ENCODE peak calls at places on chromosomes 12 and 14, in four cellular contexts. Y is GM12878, Q is K562, T is HepG2. B is an unnamed sample.
A peak's percentile ranks its signal among the peaks of the same experiment; 100 is the strongest.

GRCh38 chr14:75876526-75876925 is 105.3 kb downstream of the TGFB3 start:
- DNase-seq in Y (no peak), Q (no peak), T (no peak), B (no peak)

GRCh38 chr12:126369487-126370463 is 1304.5 kb downstream of the AACS start:
- DNase-seq in Y (no peak), Q (no peak), T (no peak), B (no peak)

GRCh38 chr12:99454539-99455172 is 192.9 kb upstream of the GARIN6 start:
- DNase-seq in Y (no peak), Q (no peak), T (no peak), B (no peak)

GRCh38 chr14:68592948-68593347 is 199.9 kb downstream of the ZFP36L1 start:
- DNase-seq in Y (no peak), Q (no peak), T (no peak), B (no peak)

GRCh38 chr14:38252066-38252710 is 3.7 kb downstream of the CLEC14A start:
- DNase-seq in Y (no peak), Q (no peak), T (no peak), B (no peak)

GRCh38 chr12:2300886-2301285 is 248.1 kb downstream of the CACNA1C start:
- DNase-seq in Y (no peak), Q (no peak), T (no peak), B (no peak)

GRCh38 chr12:109741286-109741969 is 27.8 kb downstream of the FAM222A start:
- DNase-seq in Y (no peak), Q (no peak), T (no peak), B (no peak)

GRCh38 chr12:112676526-112676925 is 115.0 kb upstream of the RPH3A start:
- DNase-seq in Y (no peak), Q (no peak), T (no peak), B (no peak)

GRCh38 chr12:31876568-31877424 is 82.4 kb upstream of the RESF1 start:
- DNase-seq in Y (no peak), Q (no peak), T (no peak), B (no peak)

GRCh38 chr12:92702754-92703679 is at the start of gene PLEKHG7:
- DNase-seq in Y (peak; percentile 80), Q (no peak), T (peak; percentile 47), B (no peak)

GRCh38 chr12:12240671-12241345 is 26.0 kb downstream of the LRP6 start:
- DNase-seq in Y (no peak), Q (no peak), T (peak; percentile 96), B (no peak)

GRCh38 chr12:88753074-88753473 is 172.8 kb upstream of the KITLG start:
- DNase-seq in Y (no peak), Q (no peak), T (no peak), B (no peak)

GRCh38 chr12:81095470-81096232 is 17.8 kb downstream of the ACSS3 start:
- DNase-seq in Y (no peak), Q (no peak), T (no peak), B (no peak)

GRCh38 chr14:103404920-103405319 is 19.7 kb downstream of the MARK3 start:
- DNase-seq in Y (no peak), Q (no peak), T (no peak), B (no peak)

GRCh38 chr12:130118181-130118580 is 44.1 kb upstream of the FZD10 start:
- DNase-seq in Y (no peak), Q (no peak), T (no peak), B (no peak)

GRCh38 chr14:105251920-105252319 is 3.6 kb downstream of the BTBD6 start:
- DNase-seq in Y (no peak), Q (no peak), T (no peak), B (no peak)

GRCh38 chr14:98198385-98198784 is 1073.6 kb downstream of the BCL11B start:
- DNase-seq in Y (no peak), Q (peak; percentile 1), T (no peak), B (no peak)

GRCh38 chr14:98711453-98711852 is 560.5 kb downstream of the BCL11B start:
- DNase-seq in Y (no peak), Q (no peak), T (no peak), B (no peak)

GRCh38 chr12:13223176-13223806 is 26.8 kb downstream of the EMP1 start:
- DNase-seq in Y (no peak), Q (no peak), T (peak; percentile 55), B (no peak)

GRCh38 chr12:40723001-40723400 is 30.8 kb downstream of the CNTN1 start:
- DNase-seq in Y (no peak), Q (no peak), T (no peak), B (no peak)

GRCh38 chr14:68283378-68284123 is 464.0 kb downstream of the RAD51B start:
- DNase-seq in Y (peak; percentile 95), Q (no peak), T (no peak), B (no peak)

GRCh38 chr12:107337354-107338095 is 244.2 kb upstream of the CRY1 start:
- DNase-seq in Y (no peak), Q (no peak), T (no peak), B (no peak)

DNA sequence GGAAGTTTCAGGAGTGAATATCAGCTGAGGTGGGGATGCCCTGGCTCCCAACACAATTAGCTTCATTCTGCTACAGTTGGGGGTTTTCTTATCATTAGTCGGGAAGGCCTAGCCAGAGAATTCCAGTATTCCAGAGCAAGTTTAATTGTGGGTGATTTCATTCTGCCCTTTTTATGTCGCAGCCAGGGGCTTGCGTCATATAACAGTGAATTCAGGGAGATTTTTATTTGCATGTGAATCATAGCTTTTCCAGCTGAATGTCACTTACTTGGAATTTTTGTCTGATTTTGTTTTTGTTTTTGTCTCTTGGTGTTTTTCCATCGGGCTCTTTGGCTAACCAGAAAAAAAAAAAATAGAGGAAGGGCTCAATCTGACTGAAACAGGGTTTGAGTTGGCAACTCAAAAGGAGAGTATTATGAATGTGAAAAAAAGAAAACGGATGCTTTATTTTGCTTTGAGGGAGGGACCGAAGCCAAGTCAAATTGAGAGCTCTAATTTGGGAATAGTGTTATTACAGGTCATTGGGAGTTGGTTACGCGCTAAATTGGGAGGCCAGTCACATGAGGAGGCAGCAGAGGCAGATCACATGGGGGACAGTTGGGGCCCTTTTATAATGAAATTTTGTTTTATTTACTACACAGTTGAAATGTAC is 119.4 kb downstream of the SAMD4A start:
- DNase-seq in Y (no peak), Q (no peak), T (no peak), B (no peak)
- TF ChIP-seq FOXK2 in Y (no peak), Q (no peak), T (no peak), B (no peak)

GRCh38 chr12:94172031-94172430 is 23.7 kb downstream of the PLXNC1 start:
- DNase-seq in Y (no peak), Q (peak; percentile 73), T (peak; percentile 15), B (no peak)
- TF ChIP-seq TARDBP in Y (no peak), Q (no peak), T (no peak), B (no peak)

DNA sequence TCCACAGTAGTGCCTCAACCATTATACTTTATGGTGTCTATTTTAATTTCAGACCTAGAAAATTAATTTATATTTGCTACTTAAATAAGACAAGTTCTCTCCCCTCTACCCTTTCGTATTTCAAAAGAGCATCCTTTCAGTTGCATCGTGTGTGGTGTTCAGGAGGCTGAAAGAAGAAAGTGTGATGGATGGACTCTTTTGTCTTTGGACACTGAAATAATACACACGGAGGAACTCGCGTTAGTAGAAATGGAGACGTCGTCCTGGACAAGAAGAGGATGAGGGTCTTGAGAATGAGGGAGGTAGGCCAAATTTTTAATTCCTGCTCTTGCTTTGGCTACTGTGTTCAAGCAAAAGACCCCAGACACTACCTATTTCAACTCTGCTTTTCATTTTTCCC is 921 bp downstream of the TMED8 start:
- DNase-seq in Y (no peak), Q (peak; percentile 11), T (no peak), B (no peak)
- TF ChIP-seq FOXK2 in Y (no peak), Q (no peak), T (no peak), B (no peak)

GRCh38 chr12:94707892-94708291 is 57.5 kb upstream of the TMCC3 start:
- DNase-seq in Y (no peak), Q (no peak), T (no peak), B (no peak)

GRCh38 chr12:94701711-94702110 is 51.4 kb upstream of the TMCC3 start:
- DNase-seq in Y (no peak), Q (no peak), T (no peak), B (no peak)

GRCh38 chr12:94705656-94706055 is 55.3 kb upstream of the TMCC3 start:
- DNase-seq in Y (no peak), Q (no peak), T (no peak), B (no peak)

GRCh38 chr12:94706250-94706661 is 55.9 kb upstream of the TMCC3 start:
- DNase-seq in Y (peak; percentile 55), Q (no peak), T (no peak), B (no peak)

GRCh38 chr12:94704452-94704871 is 54.1 kb upstream of the TMCC3 start:
- DNase-seq in Y (no peak), Q (no peak), T (peak; percentile 29), B (no peak)
- TF ChIP-seq TARDBP in Y (no peak), Q (no peak), T (no peak), B (no peak)

GRCh38 chr14:92471919-92472318 is 41.7 kb upstream of the RIN3 start:
- DNase-seq in Y (no peak), Q (no peak), T (peak; percentile 73), B (no peak)
- TF ChIP-seq FOXK2 in Y (no peak), Q (no peak), T (no peak), B (no peak)

GRCh38 chr12:175250-175649 is 38.7 kb downstream of the SLC6A12 start:
- DNase-seq in Y (no peak), Q (no peak), T (no peak), B (no peak)
- TF ChIP-seq TARDBP in Y (no peak), Q (no peak), T (no peak), B (no peak)

GRCh38 chr14:20698018-20698329 is 9.4 kb downstream of the ANG start:
- DNase-seq in Y (no peak), Q (no peak), T (no peak), B (no peak)

GRCh38 chr14:20698934-20699333 is 10.4 kb downstream of the ANG start:
- DNase-seq in Y (no peak), Q (no peak), T (no peak), B (no peak)

GRCh38 chr14:20696776-20697175 is 8.2 kb downstream of the ANG start:
- DNase-seq in Y (no peak), Q (no peak), T (no peak), B (no peak)

GRCh38 chr14:20692111-20692751 is 3.7 kb downstream of the ANG start:
- DNase-seq in Y (no peak), Q (peak; percentile 34), T (no peak), B (no peak)

GRCh38 chr14:20697273-20698017 is 8.9 kb downstream of the ANG start:
- DNase-seq in Y (no peak), Q (peak; percentile 83), T (peak; percentile 62), B (peak; percentile 69)
- TF ChIP-seq FOXK2 in Y (no peak), Q (no peak), T (no peak), B (no peak)

B was measured in HEK293T.